ENCODE peak calls at places on chromosomes 13 and 19, in ten cellular contexts. C is stimulated activated CD4-positive, alpha-beta T cell treated with anti-CD3 and anti-CD28 coated beads, Interleukin-4, amount 100 ng/mL, for 48 hours; J is Kasumi-1; I is activated CD8-positive, alpha-beta memory T cell treated with anti-CD3 and anti-CD28 coated beads for 24 hours; D is SJCRH30; O is activated gamma-delta T cell treated with Interleukin-2 at 50 U/mL for 16 hours; B is WTC11; G is NCI-H187; L is EH; V is cerebellar cortex. Y is an unnamed sample.

GRCh38 chr19:2479556-2480194 is 3.7 kb downstream of the GADD45B start:
- DNase-seq in C (no peak), J (no peak), I (no peak), D (no peak), O (no peak), B (no peak), G (no peak), L (no peak), V (no peak), Y (no peak)

GRCh38 chr13:113902956-113903355 is 39.1 kb upstream of the GAS6 start:
- DNase-seq in C (no peak), J (no peak), I (peak; percentile 38), D (no peak), O (no peak), B (no peak), G (no peak), L (no peak), V (no peak), Y (no peak)

GRCh38 chr13:19737844-19738557 is 44.7 kb downstream of the PSPC1 start:
- DNase-seq in C (no peak), J (no peak), I (no peak), D (no peak), O (no peak), B (no peak), G (no peak), L (no peak), V (no peak), Y (no peak)

GRCh38 chr13:106104281-106104901 is 431.1 kb downstream of the EFNB2 start:
- DNase-seq in C (no peak), J (no peak), I (no peak), D (peak; percentile 17), O (no peak), B (no peak), G (no peak), L (peak; percentile 97), V (no peak), Y (no peak)

GRCh38 chr13:34044041-34044440 is 226.1 kb downstream of the RFC3 start:
- DNase-seq in C (no peak), J (no peak), I (no peak), D (no peak), O (no peak), B (no peak), G (no peak), L (peak; percentile 93), V (peak; percentile 83), Y (no peak)

GRCh38 chr19:36488816-36489138 is 584 bp downstream of the ZNF566 start:
- DNase-seq in C (peak; percentile 12), J (peak; percentile 63), I (no peak), D (peak; percentile 9), O (peak; percentile 30), B (no peak), G (no peak), L (no peak), V (no peak), Y (no peak)

GRCh38 chr19:38737297-38737865 is 6.9 kb downstream of the CAPN12 start:
- DNase-seq in C (no peak), J (no peak), I (no peak), D (no peak), O (no peak), B (no peak), G (no peak), L (peak; percentile 4), V (no peak), Y (peak; percentile 63)

GRCh38 chr19:18421371-18421959 is 2.3 kb downstream of the SSBP4 start:
- DNase-seq in C (no peak), J (no peak), I (no peak), D (peak; percentile 7), O (no peak), B (no peak), G (no peak), L (no peak), V (no peak), Y (no peak)

GRCh38 chr13:95530178-95530577 is 22.3 kb upstream of the CLDN10 start:
- DNase-seq in C (no peak), J (peak; percentile 84), I (no peak), D (peak; percentile 46), O (no peak), B (no peak), G (peak; percentile 49), L (peak; percentile 13), V (no peak), Y (no peak)

GRCh38 chr13:36673838-36674326 is at the start of gene SERTM1:
- DNase-seq in C (no peak), J (no peak), I (no peak), D (peak; percentile 6), O (no peak), B (peak; percentile 82), G (peak; percentile 62), L (no peak), V (no peak), Y (peak; percentile 92)

GRCh38 chr13:56314755-56315154 is 826.0 kb upstream of the PRR20A start:
- DNase-seq in C (no peak), J (no peak), I (no peak), D (no peak), O (no peak), B (no peak), G (no peak), L (no peak), V (no peak), Y (peak; percentile 0)

GRCh38 chr19:49851456-49852259 is 699 bp downstream of the PTOV1 start:
- DNase-seq in C (no peak), J (peak; percentile 20), I (peak; percentile 66), D (peak; percentile 59), O (peak; percentile 26), B (peak; percentile 71), G (no peak), L (peak; percentile 35), V (no peak), Y (peak; percentile 97)

GRCh38 chr19:45468159-45468651 is 409 bp downstream of the FOSB start:
- DNase-seq in C (no peak), J (peak; percentile 8), I (peak; percentile 74), D (no peak), O (peak; percentile 40), B (no peak), G (no peak), L (peak; percentile 43), V (no peak), Y (peak; percentile 62)

Y was measured in H7.